ENCODE peak calls at places on chromosomes 4 and X, in eight cellular contexts. One of them, this sample, is unnamed.

GRCh38 chrX:52990848-52991247 is 32.5 kb upstream of the FAM156A start:
- DNase-seq in T follicular helper cell: no peak
- DNase-seq in heart right ventricle: no peak
- DNase-seq in HEK293T: no peak
- DNase-seq in activated CD4-positive, alpha-beta T cell treated with anti-CD3 and anti-CD28 coated beads for 1 hour: no peak
- DNase-seq in dorsolateral prefrontal cortex: no peak
- DNase-seq in NCI-H460: no peak
- DNase-seq in NCI-H446 treated with DMSO at 0.1 percent for 48 hours: no peak
- DNase-seq in this sample: no peak

GRCh38 chrX:154595559-154595958 is 10.6 kb downstream of the CTAG1A start:
- DNase-seq in T follicular helper cell: no peak
- DNase-seq in heart right ventricle: no peak
- DNase-seq in HEK293T: no peak
- DNase-seq in activated CD4-positive, alpha-beta T cell treated with anti-CD3 and anti-CD28 coated beads for 1 hour: no peak
- DNase-seq in dorsolateral prefrontal cortex: no peak
- DNase-seq in NCI-H460: no peak
- DNase-seq in NCI-H446 treated with DMSO at 0.1 percent for 48 hours: no peak
- DNase-seq in this sample: no peak

GRCh38 chrX:104370089-104370488 is 115.4 kb upstream of the ESX1 start:
- DNase-seq in T follicular helper cell: no peak
- DNase-seq in heart right ventricle: no peak
- DNase-seq in HEK293T: peak; percentile 56
- DNase-seq in activated CD4-positive, alpha-beta T cell treated with anti-CD3 and anti-CD28 coated beads for 1 hour: no peak
- DNase-seq in dorsolateral prefrontal cortex: no peak
- DNase-seq in NCI-H460: no peak
- DNase-seq in NCI-H446 treated with DMSO at 0.1 percent for 48 hours: no peak
- DNase-seq in this sample: no peak

GRCh38 chrX:17472424-17472823 is 97.4 kb downstream of the NHS start:
- DNase-seq in T follicular helper cell: no peak
- DNase-seq in heart right ventricle: no peak
- DNase-seq in HEK293T: no peak
- DNase-seq in activated CD4-positive, alpha-beta T cell treated with anti-CD3 and anti-CD28 coated beads for 1 hour: no peak
- DNase-seq in dorsolateral prefrontal cortex: no peak
- DNase-seq in NCI-H460: no peak
- DNase-seq in NCI-H446 treated with DMSO at 0.1 percent for 48 hours: no peak
- DNase-seq in this sample: no peak

GRCh38 chrX:120725874-120726273 is 96.0 kb upstream of the C1GALT1C1 start:
- DNase-seq in T follicular helper cell: no peak
- DNase-seq in heart right ventricle: no peak
- DNase-seq in HEK293T: no peak
- DNase-seq in activated CD4-positive, alpha-beta T cell treated with anti-CD3 and anti-CD28 coated beads for 1 hour: no peak
- DNase-seq in dorsolateral prefrontal cortex: no peak
- DNase-seq in NCI-H460: no peak
- DNase-seq in NCI-H446 treated with DMSO at 0.1 percent for 48 hours: no peak
- DNase-seq in this sample: no peak

GRCh38 chrX:154002215-154002719 is 17.4 kb downstream of the IRAK1 start:
- DNase-seq in T follicular helper cell: no peak
- DNase-seq in heart right ventricle: no peak
- DNase-seq in HEK293T: no peak
- DNase-seq in activated CD4-positive, alpha-beta T cell treated with anti-CD3 and anti-CD28 coated beads for 1 hour: no peak
- DNase-seq in dorsolateral prefrontal cortex: no peak
- DNase-seq in NCI-H460: peak; percentile 94
- DNase-seq in NCI-H446 treated with DMSO at 0.1 percent for 48 hours: no peak
- DNase-seq in this sample: no peak

GRCh38 chr4:14168919-14169318 is 541.4 kb upstream of the BOD1L1 start:
- DNase-seq in T follicular helper cell: no peak
- DNase-seq in heart right ventricle: peak; percentile 58
- DNase-seq in HEK293T: no peak
- DNase-seq in activated CD4-positive, alpha-beta T cell treated with anti-CD3 and anti-CD28 coated beads for 1 hour: no peak
- DNase-seq in dorsolateral prefrontal cortex: no peak
- DNase-seq in NCI-H460: peak; percentile 77
- DNase-seq in NCI-H446 treated with DMSO at 0.1 percent for 48 hours: peak; percentile 10
- DNase-seq in this sample: no peak

GRCh38 chrX:37754518-37754917 is 25.3 kb upstream of the CYBB start:
- DNase-seq in T follicular helper cell: no peak
- DNase-seq in heart right ventricle: no peak
- DNase-seq in HEK293T: no peak
- DNase-seq in activated CD4-positive, alpha-beta T cell treated with anti-CD3 and anti-CD28 coated beads for 1 hour: no peak
- DNase-seq in dorsolateral prefrontal cortex: no peak
- DNase-seq in NCI-H460: no peak
- DNase-seq in NCI-H446 treated with DMSO at 0.1 percent for 48 hours: no peak
- DNase-seq in this sample: no peak

GRCh38 chr4:169922632-169923276 is 103.4 kb downstream of the MFAP3L start:
- DNase-seq in T follicular helper cell: no peak
- DNase-seq in heart right ventricle: no peak
- DNase-seq in HEK293T: no peak
- DNase-seq in activated CD4-positive, alpha-beta T cell treated with anti-CD3 and anti-CD28 coated beads for 1 hour: no peak
- DNase-seq in dorsolateral prefrontal cortex: peak; percentile 61
- DNase-seq in NCI-H460: no peak
- DNase-seq in NCI-H446 treated with DMSO at 0.1 percent for 48 hours: no peak
- DNase-seq in this sample: no peak

GRCh38 chrX:48992341-48992740 is 9.7 kb downstream of the GRIPAP1 start:
- DNase-seq in T follicular helper cell: no peak
- DNase-seq in heart right ventricle: no peak
- DNase-seq in HEK293T: no peak
- DNase-seq in activated CD4-positive, alpha-beta T cell treated with anti-CD3 and anti-CD28 coated beads for 1 hour: no peak
- DNase-seq in dorsolateral prefrontal cortex: no peak
- DNase-seq in NCI-H460: no peak
- DNase-seq in NCI-H446 treated with DMSO at 0.1 percent for 48 hours: no peak
- DNase-seq in this sample: no peak

GRCh38 chr4:73396304-73396703 is 7.8 kb upstream of the ALB start:
- DNase-seq in T follicular helper cell: no peak
- DNase-seq in heart right ventricle: no peak
- DNase-seq in HEK293T: no peak
- DNase-seq in activated CD4-positive, alpha-beta T cell treated with anti-CD3 and anti-CD28 coated beads for 1 hour: no peak
- DNase-seq in dorsolateral prefrontal cortex: no peak
- DNase-seq in NCI-H460: no peak
- DNase-seq in NCI-H446 treated with DMSO at 0.1 percent for 48 hours: no peak
- DNase-seq in this sample: no peak

GRCh38 chr4:73055241-73055897 is 14.1 kb downstream of the COX18 start:
- DNase-seq in T follicular helper cell: no peak
- DNase-seq in heart right ventricle: no peak
- DNase-seq in HEK293T: no peak
- DNase-seq in activated CD4-positive, alpha-beta T cell treated with anti-CD3 and anti-CD28 coated beads for 1 hour: no peak
- DNase-seq in dorsolateral prefrontal cortex: no peak
- DNase-seq in NCI-H460: no peak
- DNase-seq in NCI-H446 treated with DMSO at 0.1 percent for 48 hours: no peak
- DNase-seq in this sample: no peak

GRCh38 chr4:1109332-1109731 is 4.0 kb downstream of the RNF212 start:
- DNase-seq in T follicular helper cell: no peak
- DNase-seq in heart right ventricle: no peak
- DNase-seq in HEK293T: no peak
- DNase-seq in activated CD4-positive, alpha-beta T cell treated with anti-CD3 and anti-CD28 coated beads for 1 hour: no peak
- DNase-seq in dorsolateral prefrontal cortex: no peak
- DNase-seq in NCI-H460: no peak
- DNase-seq in NCI-H446 treated with DMSO at 0.1 percent for 48 hours: no peak
- DNase-seq in this sample: no peak

GRCh38 chrX:13257223-13258051 is 62.4 kb downstream of the ATXN3L start:
- DNase-seq in T follicular helper cell: no peak
- DNase-seq in heart right ventricle: no peak
- DNase-seq in HEK293T: no peak
- DNase-seq in activated CD4-positive, alpha-beta T cell treated with anti-CD3 and anti-CD28 coated beads for 1 hour: no peak
- DNase-seq in dorsolateral prefrontal cortex: no peak
- DNase-seq in NCI-H460: no peak
- DNase-seq in NCI-H446 treated with DMSO at 0.1 percent for 48 hours: no peak
- DNase-seq in this sample: no peak

GRCh38 chr4:102589743-102590142 is 88.6 kb downstream of the NFKB1 start:
- DNase-seq in T follicular helper cell: no peak
- DNase-seq in heart right ventricle: no peak
- DNase-seq in HEK293T: no peak
- DNase-seq in activated CD4-positive, alpha-beta T cell treated with anti-CD3 and anti-CD28 coated beads for 1 hour: no peak
- DNase-seq in dorsolateral prefrontal cortex: no peak
- DNase-seq in NCI-H460: no peak
- DNase-seq in NCI-H446 treated with DMSO at 0.1 percent for 48 hours: no peak
- DNase-seq in this sample: no peak

GRCh38 chrX:115958687-115959359 is 211.7 kb upstream of the AGTR2 start:
- DNase-seq in T follicular helper cell: no peak
- DNase-seq in heart right ventricle: no peak
- DNase-seq in HEK293T: no peak
- DNase-seq in activated CD4-positive, alpha-beta T cell treated with anti-CD3 and anti-CD28 coated beads for 1 hour: no peak
- DNase-seq in dorsolateral prefrontal cortex: no peak
- DNase-seq in NCI-H460: no peak
- DNase-seq in NCI-H446 treated with DMSO at 0.1 percent for 48 hours: no peak
- DNase-seq in this sample: no peak

GRCh38 chr4:47913858-47914218 is 545 bp downstream of the NFXL1 start:
- DNase-seq in T follicular helper cell: peak; percentile 6
- DNase-seq in heart right ventricle: peak; percentile 15
- DNase-seq in HEK293T: peak; percentile 12
- DNase-seq in activated CD4-positive, alpha-beta T cell treated with anti-CD3 and anti-CD28 coated beads for 1 hour: peak; percentile 12
- DNase-seq in dorsolateral prefrontal cortex: peak; percentile 56
- DNase-seq in NCI-H460: no peak
- DNase-seq in NCI-H446 treated with DMSO at 0.1 percent for 48 hours: no peak
- DNase-seq in this sample: peak; percentile 37

GRCh38 chr4:139763205-139763604 is 97.6 kb downstream of the MGST2 start:
- DNase-seq in T follicular helper cell: no peak
- DNase-seq in heart right ventricle: no peak
- DNase-seq in HEK293T: no peak
- DNase-seq in activated CD4-positive, alpha-beta T cell treated with anti-CD3 and anti-CD28 coated beads for 1 hour: no peak
- DNase-seq in dorsolateral prefrontal cortex: no peak
- DNase-seq in NCI-H460: no peak
- DNase-seq in NCI-H446 treated with DMSO at 0.1 percent for 48 hours: no peak
- DNase-seq in this sample: no peak

This sample was measured in hypothalamus.